ENCODE peak calls at places on chromosomes 1 and 21, in ten cellular contexts. C is adrenal gland; J is SK-N-SH; M is ovary; D is PC-3; Y is BE2C; K is heart left ventricle; P is heart right ventricle; L is naive thymus-derived CD4-positive, alpha-beta T cell; R is kidney epithelial cell. V is an unnamed sample. For H3K36me3, the result is how much of the 10 kb centered on the place peaks cover.

GRCh38 chr1:6632588-6633514 is 8.2 kb downstream of the THAP3 start:
- DNase-seq in C (no peak), J (no peak), K (no peak), R (no peak), M (no peak), D (no peak), L (no peak), P (no peak), Y (no peak), V (no peak)

GRCh38 chr1:185068362-185068761 is 23.0 kb downstream of the RNF2 start:
- DNase-seq in L (no peak), C (no peak), D (no peak), R (no peak), P (no peak), K (no peak), J (no peak), M (no peak), Y (no peak), V (no peak)

GRCh38 chr21:38306407-38306806 is 49.6 kb downstream of the KCNJ15 start:
- DNase-seq in K (no peak), R (no peak), P (no peak), J (no peak), C (no peak), D (peak), M (no peak), L (peak), Y (no peak), V (no peak)

GRCh38 chr1:32962248-32962896 is 2.2 kb downstream of the RNF19B start:
- DNase-seq in J (no peak), D (no peak), K (no peak), L (no peak), M (no peak), Y (no peak), R (no peak), C (no peak), P (no peak), V (no peak)

GRCh38 chr1:32716312-32717126 is 13.9 kb upstream of the SYNC start:
- DNase-seq in K (peak), P (peak), L (peak), C (peak), D (peak), Y (peak), J (peak), R (no peak), M (no peak), V (peak)

GRCh38 chr1:151049458-151049857 is 1.9 kb downstream of the C1orf56 start:
- DNase-seq in M (no peak), L (no peak), K (no peak), Y (no peak), C (no peak), R (no peak), D (no peak), J (no peak), P (no peak), V (no peak)

GRCh38 chr1:151372411-151372934 is at the start of gene SELENBP1:
- DNase-seq in L (no peak), Y (peak), J (no peak), C (peak), D (peak), P (peak), R (no peak), M (peak), K (peak), V (peak)

GRCh38 chr21:44070391-44070790 is 36.8 kb upstream of the PWP2 start:
- DNase-seq in Y (no peak), D (no peak), P (no peak), J (no peak), L (no peak), M (no peak), R (no peak), C (no peak), K (no peak), V (no peak)

GRCh38 chr1:56508523-56508983 is 70.8 kb downstream of the PLPP3 start:
- DNase-seq in L (no peak), C (peak), D (peak), M (no peak), J (no peak), K (peak), P (peak), R (peak), Y (peak), V (no peak)

GRCh38 chr1:111241797-111242196 is 14.3 kb downstream of the CHI3L2 start:
- DNase-seq in D (peak), P (no peak), Y (no peak), K (no peak), R (no peak), C (no peak), L (no peak), M (no peak), J (no peak), V (no peak)

GRCh38 chr1:215992620-215993019 is 425.5 kb downstream of the KCTD3 start:
- DNase-seq in R (no peak), P (no peak), M (no peak), C (no peak), L (no peak), J (peak), Y (peak), K (no peak), D (peak), V (peak)

GRCh38 chr1:17755120-17755519 is at the start of gene ACTL8:
- DNase-seq in D (no peak), P (no peak), M (no peak), Y (peak), J (no peak), K (no peak), L (no peak), R (no peak), C (no peak), V (no peak)

GRCh38 chr1:218463194-218464156 is 118.3 kb downstream of the TGFB2 start:
- DNase-seq in K (peak), J (peak), R (no peak), L (no peak), C (peak), M (peak), Y (no peak), D (peak), P (peak), V (no peak)

GRCh38 chr1:84668185-84668584 is 22.1 kb downstream of the SSX2IP start:
- DNase-seq in K (no peak), Y (no peak), C (no peak), J (no peak), M (no peak), L (no peak), R (no peak), D (peak), P (no peak), V (peak)

GRCh38 chr1:41789616-41790330 is 128.9 kb downstream of the HIVEP3 start:
- DNase-seq in R (no peak), L (no peak), C (no peak), Y (no peak), M (no peak), K (no peak), D (peak), J (no peak), P (no peak), V (no peak)

GRCh38 chr1:84957956-84958355 is 39.0 kb downstream of the MCOLN2 start:
- DNase-seq in D (no peak), K (no peak), Y (no peak), P (no peak), L (no peak), C (no peak), M (no peak), R (no peak), J (no peak), V (no peak)

GRCh38 chr1:156474966-156475365 is 25.6 kb downstream of the MEF2D start:
- DNase-seq in M (peak), L (no peak), P (no peak), R (no peak), C (no peak), J (no peak), K (no peak), Y (no peak), D (no peak), V (no peak)
- H3K36me3 ChIP-seq in M (under half), L (half or more), P (half or more), R (under half), C (under half), J (half or more), K (half or more), Y (under half), D (half or more), V (under half)

GRCh38 chr1:55198044-55198443 is 17.1 kb downstream of the USP24 start:
- DNase-seq in C (no peak), R (no peak), Y (no peak), P (no peak), K (no peak), J (no peak), M (no peak), L (no peak), D (no peak), V (no peak)
- H3K36me3 ChIP-seq in C (under half), R (under half), Y (under half), P (under half), K (under half), J (under half), M (under half), L (under half), D (under half), V (under half)

GRCh38 chr1:164953815-164954214 is 394.8 kb downstream of the PBX1 start:
- DNase-seq in J (no peak), P (no peak), M (no peak), C (no peak), D (no peak), L (no peak), K (no peak), Y (no peak), R (no peak), V (no peak)
- H3K36me3 ChIP-seq in J (under half), P (under half), M (under half), C (under half), D (under half), L (under half), K (under half), Y (under half), R (under half), V (under half)

DNA sequence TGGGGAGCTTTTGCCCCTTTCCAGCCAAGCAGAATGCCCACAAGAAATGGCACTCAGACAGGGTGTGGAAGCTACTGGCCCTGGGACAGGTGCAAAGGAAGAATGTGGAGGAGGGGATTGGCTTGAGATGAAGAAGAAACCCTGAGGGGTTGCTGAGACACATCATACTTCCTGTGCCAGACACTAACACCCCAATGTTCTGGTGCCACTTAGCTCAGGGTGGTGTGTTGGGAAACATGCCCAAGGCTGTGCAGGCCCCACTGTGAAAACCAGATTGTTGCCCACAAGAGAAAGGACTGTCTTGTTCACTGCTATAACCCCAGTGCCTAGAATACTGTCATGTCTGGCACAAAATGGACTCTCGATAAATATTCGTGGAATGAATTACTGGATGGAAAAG is 9.9 kb upstream of the PAQR6 start:
- DNase-seq in M (no peak), K (no peak), Y (peak), R (no peak), J (peak), L (no peak), P (no peak), D (no peak), C (no peak), V (no peak)
- H3K36me3 ChIP-seq in M (under half), K (half or more), Y (half or more), R (under half), J (half or more), L (half or more), P (half or more), D (half or more), C (under half), V (half or more)

DNA sequence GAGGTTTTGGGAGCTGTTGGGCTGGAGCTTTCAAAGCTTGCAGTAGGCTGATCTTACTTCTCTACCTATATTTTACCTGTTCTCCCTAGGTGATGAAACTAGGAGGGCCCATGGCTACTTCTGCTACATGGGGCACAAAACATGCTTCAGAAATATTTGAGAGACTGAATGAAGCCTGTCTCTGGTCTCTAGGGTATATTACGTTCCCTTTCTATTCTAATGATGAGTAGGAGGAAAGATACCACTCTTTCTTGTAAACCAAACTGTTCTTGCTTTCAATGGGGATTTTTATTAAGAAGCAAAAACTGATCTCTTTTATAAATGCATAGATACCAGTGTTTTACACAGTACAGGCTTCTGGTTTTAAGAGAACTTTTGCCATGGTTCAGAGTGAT is 103.1 kb downstream of the GALNT2 start:
- DNase-seq in J (no peak), R (no peak), P (no peak), Y (no peak), D (no peak), M (no peak), K (no peak), C (no peak), L (no peak), V (no peak)
- H3K36me3 ChIP-seq in J (under half), R (under half), P (under half), Y (under half), D (under half), M (under half), K (under half), C (under half), L (under half), V (under half)

DNA sequence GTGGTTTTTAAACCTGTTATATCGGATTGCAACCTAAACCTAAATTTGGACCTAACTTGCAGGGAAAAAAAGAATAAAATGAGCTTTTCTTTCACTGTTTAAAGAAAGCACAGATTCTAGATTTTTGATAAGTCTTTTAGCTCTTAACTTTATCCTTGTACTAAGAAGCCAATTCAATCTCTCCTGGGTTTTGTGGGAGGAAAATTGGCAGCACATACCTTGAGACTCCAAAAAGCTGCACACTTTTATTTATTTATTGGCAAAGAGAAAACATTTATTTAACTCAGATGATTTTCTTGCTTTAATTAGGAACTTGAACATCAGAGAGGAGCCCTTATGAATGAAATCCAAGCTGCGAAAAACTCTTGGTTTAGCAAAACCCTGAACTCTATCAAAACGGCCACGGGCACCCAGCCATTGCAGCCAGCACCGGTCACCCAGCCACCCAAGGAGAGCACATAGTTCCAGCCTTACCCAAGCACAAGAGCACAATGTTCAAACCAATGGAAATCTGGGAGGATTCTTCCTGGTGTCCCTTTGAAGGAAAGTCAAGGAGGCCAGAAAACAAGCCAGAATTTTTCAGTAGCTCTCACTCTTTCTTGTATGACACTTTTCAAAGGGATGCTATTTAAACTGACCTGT is 10.1 kb upstream of the CACYBP start:
- DNase-seq in Y (no peak), C (no peak), D (no peak), M (peak), L (no peak), K (no peak), J (no peak), R (no peak), P (no peak), V (no peak)
- H3K36me3 ChIP-seq in Y (under half), C (under half), D (under half), M (under half), L (under half), K (under half), J (under half), R (under half), P (under half), V (under half)

V was measured in HAP-1.